ENCODE peak calls at places on chromosomes 5 and 9, in five cellular contexts. M is CD8-positive, alpha-beta memory T cell; U is CD4-positive, alpha-beta memory T cell; P is tibial nerve; K is stomach. W is an unnamed sample. For H3K4me1 and H3K9me3, the result is how much of the 10 kb centered on the place peaks cover.

GRCh38 chr5:131363811-131364506 is 100.1 kb downstream of the CDC42SE2 start:
- DNase-seq in M (no peak), U (no peak), P (no peak), K (no peak), W (no peak)

GRCh38 chr5:107516452-107517184 is 154.1 kb downstream of the EFNA5 start:
- DNase-seq in M (no peak), U (no peak), P (no peak), K (no peak), W (no peak)

GRCh38 chr9:98287383-98287782 is 31.9 kb upstream of the TBC1D2 start:
- DNase-seq in M (no peak), U (no peak), P (no peak), K (no peak), W (no peak)

GRCh38 chr9:135711881-135712280 is 9.9 kb downstream of the KCNT1 start:
- DNase-seq in M (no peak), U (no peak), P (no peak), K (no peak), W (no peak)

GRCh38 chr9:115855458-115856133 is 298.0 kb upstream of the PAPPA start:
- DNase-seq in M (no peak), U (no peak), P (no peak), K (no peak), W (no peak)

GRCh38 chr5:947626-948471 is 55.2 kb downstream of the TRIP13 start:
- DNase-seq in M (no peak), U (no peak), P (no peak), K (no peak), W (no peak)

GRCh38 chr5:174750720-174751119 is 26.3 kb downstream of the MSX2 start:
- DNase-seq in M (no peak), U (no peak), P (no peak), K (no peak), W (no peak)

GRCh38 chr9:90774682-90775081 is 26.9 kb upstream of the SYK start:
- DNase-seq in M (no peak), U (no peak), P (no peak), K (no peak), W (no peak)

GRCh38 chr5:149962040-149962439 is 1.5 kb downstream of the SLC26A2 start:
- DNase-seq in M (no peak), U (peak), P (no peak), K (no peak), W (peak)

GRCh38 chr9:126589349-126589748 is 24.4 kb upstream of the LMX1B start:
- DNase-seq in M (no peak), U (no peak), P (no peak), K (no peak), W (no peak)

GRCh38 chr5:61319388-61320146 is 12.5 kb upstream of the ZSWIM6 start:
- DNase-seq in M (no peak), U (peak), P (no peak), K (no peak), W (peak)

GRCh38 chr5:96080557-96080956 is 118.9 kb upstream of the ELL2 start:
- DNase-seq in M (no peak), U (no peak), P (no peak), K (no peak), W (no peak)

GRCh38 chr5:58382131-58382534 is 77.8 kb downstream of the PLK2 start:
- DNase-seq in M (no peak), U (no peak), P (no peak), K (no peak), W (no peak)

GRCh38 chr5:140253985-140254384 is 48.9 kb downstream of the PFDN1 start:
- DNase-seq in M (no peak), U (no peak), P (no peak), K (peak), W (no peak)

GRCh38 chr5:160199410-160199911 is 29.8 kb upstream of the FABP6 start:
- DNase-seq in M (peak), U (peak), P (peak), K (peak), W (peak)

GRCh38 chr9:6901179-6901578 is 143.4 kb downstream of the KDM4C start:
- DNase-seq in M (no peak), U (no peak), P (no peak), K (no peak), W (no peak)

GRCh38 chr5:81212211-81212687 is 20.9 kb upstream of the CKMT2 start:
- DNase-seq in M (no peak), U (no peak), P (no peak), K (peak), W (no peak)

GRCh38 chr5:146565764-146566163 is 49.8 kb upstream of the GPR151 start:
- DNase-seq in M (peak), U (peak), P (peak), K (peak), W (peak)

GRCh38 chr5:58794875-58795274 is 212.0 kb downstream of the RAB3C start:
- DNase-seq in M (no peak), U (no peak), P (no peak), K (no peak), W (no peak)

GRCh38 chr5:6781711-6782110 is 68.5 kb downstream of the TENT4A start:
- DNase-seq in M (no peak), U (no peak), P (no peak), K (no peak), W (no peak)

GRCh38 chr9:16335788-16336580 is 534.5 kb downstream of the BNC2 start:
- DNase-seq in M (no peak), U (no peak), P (peak), K (no peak), W (no peak)

GRCh38 chr9:87836951-87837715 is 45.5 kb upstream of the SPATA31E1 start:
- DNase-seq in M (no peak), U (no peak), P (no peak), K (no peak), W (no peak)

GRCh38 chr5:178339272-178339671 is 106.7 kb upstream of the PHYKPL start:
- DNase-seq in M (no peak), U (no peak), P (no peak), K (no peak), W (no peak)

GRCh38 chr9:114276908-114277821 is 45.7 kb upstream of the ORM1 start:
- DNase-seq in M (peak), U (no peak), P (no peak), K (no peak), W (no peak)

GRCh38 chr9:130041648-130042405 is 1.2 kb downstream of the FNBP1 start:
- DNase-seq in M (no peak), U (no peak), P (peak), K (no peak), W (no peak)

DNA sequence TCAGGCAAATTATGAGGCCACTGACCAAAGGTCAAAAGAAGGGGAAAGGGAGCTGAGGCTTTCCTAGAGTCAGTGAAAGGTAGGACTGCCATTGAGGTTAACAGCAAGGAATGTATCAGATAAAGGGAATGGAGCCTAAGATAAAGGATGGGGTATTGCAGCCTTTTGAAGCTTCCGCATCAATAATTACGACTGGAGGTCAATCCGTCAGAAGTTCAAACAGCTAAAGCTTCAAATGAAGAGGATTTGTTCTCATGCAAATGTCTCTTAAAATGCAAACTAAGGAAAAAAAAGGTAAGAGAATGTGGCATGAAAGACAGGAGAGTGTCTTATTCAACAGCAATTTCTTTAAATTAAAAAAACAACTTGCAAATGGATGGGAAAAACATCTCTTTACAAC is 341.1 kb upstream of the RGMB start:
- DNase-seq in M (no peak), U (no peak), P (no peak), K (no peak), W (no peak)
- H3K27ac ChIP-seq in M (no peak), U (no peak), P (no peak), K (no peak), W (no peak)

GRCh38 chr5:34736445-34737119 is 80.5 kb downstream of the RAI14 start:
- DNase-seq in M (no peak), U (no peak), P (no peak), K (no peak), W (no peak)
- H3K4me1 ChIP-seq in M (under half), U (under half), P (under half), K (under half), W (under half)

DNA sequence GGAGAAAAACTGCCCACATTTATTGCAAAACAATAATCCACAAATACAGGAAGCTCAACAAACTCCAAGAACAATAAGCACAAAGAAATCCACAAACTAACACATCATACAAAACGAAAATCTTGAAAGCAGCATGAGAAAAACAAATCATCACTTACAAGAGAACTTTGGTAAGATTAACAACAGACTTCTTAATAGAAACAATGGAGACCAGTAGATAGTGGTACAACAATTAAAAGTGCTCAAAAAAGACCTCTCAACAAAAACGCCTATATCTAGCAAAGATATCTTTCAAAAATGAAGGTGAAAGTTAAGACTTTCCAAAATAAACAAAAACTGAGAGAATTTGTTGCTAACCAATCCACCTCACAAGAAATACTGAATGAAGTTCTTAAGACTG is 38.4 kb downstream of the CDKL3 start:
- DNase-seq in M (no peak), U (no peak), P (no peak), K (no peak), W (no peak)
- H3K9me3 ChIP-seq in M (under half), U (under half), P (under half), K (under half), W (under half)

GRCh38 chr5:172172912-172173591 is 15.0 kb downstream of the STK10 start:
- DNase-seq in M (peak), U (no peak), P (no peak), K (no peak), W (no peak)

GRCh38 chr5:172175263-172175719 is 12.7 kb downstream of the STK10 start:
- DNase-seq in M (peak), U (peak), P (no peak), K (peak), W (peak)

GRCh38 chr5:172177232-172177631 is 10.8 kb downstream of the STK10 start:
- DNase-seq in M (peak), U (no peak), P (no peak), K (no peak), W (no peak)

GRCh38 chr5:172171118-172171775 is 16.8 kb downstream of the STK10 start:
- DNase-seq in M (no peak), U (no peak), P (no peak), K (no peak), W (no peak)

GRCh38 chr5:172173771-172174170 is 14.3 kb downstream of the STK10 start:
- DNase-seq in M (peak), U (peak), P (no peak), K (no peak), W (peak)
- H3K27ac ChIP-seq in M (peak), U (peak), P (peak), K (peak), W (peak)

GRCh38 chr9:100499460-100499859 is 26.5 kb downstream of the TMEFF1 start:
- DNase-seq in M (no peak), U (no peak), P (no peak), K (no peak), W (no peak)

GRCh38 chr9:100492952-100493351 is 20.0 kb downstream of the TMEFF1 start:
- DNase-seq in M (no peak), U (no peak), P (no peak), K (no peak), W (no peak)

GRCh38 chr9:100499866-100500265 is 26.9 kb downstream of the TMEFF1 start:
- DNase-seq in M (no peak), U (no peak), P (no peak), K (no peak), W (no peak)

GRCh38 chr9:100498592-100498991 is 25.6 kb downstream of the TMEFF1 start:
- DNase-seq in M (no peak), U (no peak), P (no peak), K (no peak), W (no peak)
- H3K4me1 ChIP-seq in M (under half), U (under half), P (under half), K (under half), W (under half)

GRCh38 chr5:141374627-141375026 is 936 bp downstream of the PCDHGA6 start:
- DNase-seq in M (no peak), U (no peak), P (no peak), K (no peak), W (no peak)
- H3K9me3 ChIP-seq in M (under half), U (under half), P (under half), K (half or more), W (half or more)

GRCh38 chr9:128070874-128071273 is 2.8 kb downstream of the SLC25A25 start:
- DNase-seq in M (no peak), U (no peak), P (no peak), K (no peak), W (no peak)
- H3K27ac ChIP-seq in M (peak), U (peak), P (peak), K (peak), W (peak)

DNA sequence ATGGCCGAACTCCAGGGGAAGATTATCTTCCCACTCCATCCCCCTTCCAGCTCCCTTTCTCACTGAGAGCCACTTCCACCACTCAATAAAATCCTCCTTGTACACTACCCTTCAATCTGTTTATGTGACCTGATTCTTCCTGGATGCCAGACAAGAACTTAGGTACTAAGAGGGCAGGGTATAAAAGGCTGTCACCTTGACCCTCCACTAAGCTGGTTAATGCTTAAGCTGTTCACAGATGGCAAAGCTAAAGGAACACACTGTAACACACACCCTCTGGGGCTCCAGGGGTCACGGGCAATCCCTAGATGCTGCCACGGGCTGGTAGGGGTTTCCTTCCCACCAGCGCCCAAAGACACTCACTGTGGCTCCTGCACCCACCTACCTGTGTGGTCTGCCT is 58.6 kb upstream of the IL6ST start:
- DNase-seq in M (no peak), U (no peak), P (no peak), K (no peak), W (no peak)
- H3K4me1 ChIP-seq in M (half or more), U (half or more), P (under half), K (under half), W (half or more)